ENCODE peak calls at places on chromosomes 16 and 17, in ten cellular contexts. One of them, this sample, is unnamed.

GRCh38 chr17:13542612-13543011 is 59.1 kb downstream of the HS3ST3A1 start:
- DNase-seq in ovary: no peak
- DNase-seq in H1: no peak
- DNase-seq in uterus: no peak
- DNase-seq in endothelial cell of umbilical vein: no peak
- DNase-seq in astrocyte of the spinal cord: no peak
- DNase-seq in cardiac muscle cell: no peak
- DNase-seq in CD8-positive, alpha-beta T cell: no peak
- DNase-seq in ascending aorta: no peak
- DNase-seq in K562: no peak
- DNase-seq in this sample: no peak

GRCh38 chr16:25771216-25771615 is 79.5 kb downstream of the HS3ST4 start:
- DNase-seq in uterus: no peak
- DNase-seq in ovary: no peak
- DNase-seq in ascending aorta: no peak
- DNase-seq in H1: no peak
- DNase-seq in endothelial cell of umbilical vein: no peak
- DNase-seq in cardiac muscle cell: no peak
- DNase-seq in K562: no peak
- DNase-seq in CD8-positive, alpha-beta T cell: no peak
- DNase-seq in astrocyte of the spinal cord: no peak
- DNase-seq in this sample: no peak

GRCh38 chr16:608019-608418 is 18.2 kb downstream of the RAB40C start:
- DNase-seq in CD8-positive, alpha-beta T cell: no peak
- DNase-seq in astrocyte of the spinal cord: no peak
- DNase-seq in K562: no peak
- DNase-seq in ovary: no peak
- DNase-seq in cardiac muscle cell: no peak
- DNase-seq in ascending aorta: no peak
- DNase-seq in uterus: no peak
- DNase-seq in H1: no peak
- DNase-seq in endothelial cell of umbilical vein: no peak
- DNase-seq in this sample: no peak

GRCh38 chr16:65537336-65537735 is 415.5 kb upstream of the CDH11 start:
- DNase-seq in endothelial cell of umbilical vein: no peak
- DNase-seq in CD8-positive, alpha-beta T cell: no peak
- DNase-seq in cardiac muscle cell: no peak
- DNase-seq in astrocyte of the spinal cord: no peak
- DNase-seq in K562: no peak
- DNase-seq in uterus: no peak
- DNase-seq in ascending aorta: no peak
- DNase-seq in ovary: no peak
- DNase-seq in H1: no peak
- DNase-seq in this sample: no peak

GRCh38 chr17:51325471-51325870 is 65.1 kb downstream of the UTP18 start:
- DNase-seq in CD8-positive, alpha-beta T cell: no peak
- DNase-seq in K562: no peak
- DNase-seq in astrocyte of the spinal cord: no peak
- DNase-seq in cardiac muscle cell: no peak
- DNase-seq in uterus: no peak
- DNase-seq in ascending aorta: no peak
- DNase-seq in H1: no peak
- DNase-seq in endothelial cell of umbilical vein: no peak
- DNase-seq in ovary: no peak
- DNase-seq in this sample: no peak

GRCh38 chr17:41684050-41684449 is 4.6 kb upstream of the EIF1 start:
- DNase-seq in H1: no peak
- DNase-seq in CD8-positive, alpha-beta T cell: no peak
- DNase-seq in endothelial cell of umbilical vein: no peak
- DNase-seq in K562: no peak
- DNase-seq in cardiac muscle cell: no peak
- DNase-seq in ascending aorta: no peak
- DNase-seq in ovary: no peak
- DNase-seq in astrocyte of the spinal cord: no peak
- DNase-seq in uterus: no peak
- DNase-seq in this sample: no peak

GRCh38 chr16:81279375-81279774 is 35.4 kb upstream of the GAN start:
- DNase-seq in ascending aorta: no peak
- DNase-seq in K562: no peak
- DNase-seq in CD8-positive, alpha-beta T cell: no peak
- DNase-seq in astrocyte of the spinal cord: no peak
- DNase-seq in H1: no peak
- DNase-seq in endothelial cell of umbilical vein: peak; percentile 76
- DNase-seq in uterus: no peak
- DNase-seq in cardiac muscle cell: peak; percentile 35
- DNase-seq in ovary: no peak
- DNase-seq in this sample: no peak

GRCh38 chr16:68696514-68696913 is 40.6 kb upstream of the CDH1 start:
- DNase-seq in H1: no peak
- DNase-seq in CD8-positive, alpha-beta T cell: no peak
- DNase-seq in endothelial cell of umbilical vein: no peak
- DNase-seq in cardiac muscle cell: no peak
- DNase-seq in K562: no peak
- DNase-seq in ascending aorta: no peak
- DNase-seq in uterus: no peak
- DNase-seq in astrocyte of the spinal cord: no peak
- DNase-seq in ovary: no peak
- DNase-seq in this sample: no peak

GRCh38 chr16:88428616-88429386 is 24.3 kb upstream of the ZFPM1 start:
- DNase-seq in CD8-positive, alpha-beta T cell: no peak
- DNase-seq in ascending aorta: no peak
- DNase-seq in ovary: no peak
- DNase-seq in endothelial cell of umbilical vein: no peak
- DNase-seq in K562: no peak
- DNase-seq in astrocyte of the spinal cord: no peak
- DNase-seq in H1: no peak
- DNase-seq in cardiac muscle cell: no peak
- DNase-seq in uterus: no peak
- DNase-seq in this sample: no peak
- TF ChIP-seq CTCF in CD8-positive, alpha-beta T cell: no peak
- TF ChIP-seq CTCF in ascending aorta: peak; percentile 5
- TF ChIP-seq CTCF in ovary: no peak
- TF ChIP-seq CTCF in endothelial cell of umbilical vein: no peak
- TF ChIP-seq CTCF in K562: no peak
- TF ChIP-seq CTCF in astrocyte of the spinal cord: no peak
- TF ChIP-seq CTCF in H1: peak; percentile 10
- TF ChIP-seq CTCF in cardiac muscle cell: no peak
- TF ChIP-seq CTCF in uterus: no peak
- TF ChIP-seq CTCF in this sample: no peak

DNA sequence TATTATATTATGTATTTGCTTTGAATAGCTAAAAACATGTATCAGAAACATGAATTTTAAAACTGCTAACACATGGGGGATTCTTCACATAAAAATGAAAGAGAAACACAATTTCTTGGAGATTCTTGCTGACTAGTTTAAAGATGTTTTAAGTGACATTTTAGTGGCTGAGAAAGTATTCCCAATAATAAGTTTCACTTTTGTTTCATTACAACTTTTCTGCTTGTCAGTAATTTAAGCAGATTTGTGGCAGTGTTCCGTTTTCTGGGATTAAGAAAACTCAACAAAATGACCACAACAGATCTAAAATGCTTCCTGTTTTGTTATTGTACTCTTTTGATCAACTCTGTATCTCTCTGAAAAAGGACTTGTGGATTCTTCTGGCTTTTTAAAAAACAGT is 75.9 kb downstream of the NLK start:
- DNase-seq in ascending aorta: no peak
- DNase-seq in astrocyte of the spinal cord: no peak
- DNase-seq in ovary: no peak
- DNase-seq in H1: no peak
- DNase-seq in K562: no peak
- DNase-seq in CD8-positive, alpha-beta T cell: no peak
- DNase-seq in cardiac muscle cell: no peak
- DNase-seq in uterus: no peak
- DNase-seq in endothelial cell of umbilical vein: no peak
- DNase-seq in this sample: no peak
- H3K4me3 ChIP-seq in ascending aorta: no peak overlapping the region
- H3K4me3 ChIP-seq in astrocyte of the spinal cord: no peak overlapping the region
- H3K4me3 ChIP-seq in ovary: no peak overlapping the region
- H3K4me3 ChIP-seq in H1: no peak overlapping the region
- H3K4me3 ChIP-seq in K562: no peak overlapping the region
- H3K4me3 ChIP-seq in CD8-positive, alpha-beta T cell: no peak overlapping the region
- H3K4me3 ChIP-seq in cardiac muscle cell: no peak overlapping the region
- H3K4me3 ChIP-seq in uterus: no peak overlapping the region
- H3K4me3 ChIP-seq in endothelial cell of umbilical vein: no peak overlapping the region
- H3K4me3 ChIP-seq in this sample: no peak overlapping the region

GRCh38 chr17:76492250-76492988 is 8.8 kb downstream of the RHBDF2 start:
- DNase-seq in ovary: no peak
- DNase-seq in endothelial cell of umbilical vein: no peak
- DNase-seq in uterus: no peak
- DNase-seq in ascending aorta: no peak
- DNase-seq in H1: no peak
- DNase-seq in astrocyte of the spinal cord: no peak
- DNase-seq in cardiac muscle cell: no peak
- DNase-seq in K562: no peak
- DNase-seq in CD8-positive, alpha-beta T cell: no peak
- DNase-seq in this sample: no peak

GRCh38 chr17:76493505-76494167 is 7.6 kb downstream of the RHBDF2 start:
- DNase-seq in uterus: no peak
- DNase-seq in endothelial cell of umbilical vein: no peak
- DNase-seq in K562: no peak
- DNase-seq in astrocyte of the spinal cord: no peak
- DNase-seq in CD8-positive, alpha-beta T cell: peak; percentile 67
- DNase-seq in ascending aorta: no peak
- DNase-seq in ovary: no peak
- DNase-seq in H1: no peak
- DNase-seq in cardiac muscle cell: no peak
- DNase-seq in this sample: no peak

GRCh38 chr17:76492989-76493501 is 8.2 kb downstream of the RHBDF2 start:
- DNase-seq in ascending aorta: peak; percentile 83
- DNase-seq in K562: no peak
- DNase-seq in CD8-positive, alpha-beta T cell: peak; percentile 57
- DNase-seq in H1: no peak
- DNase-seq in ovary: no peak
- DNase-seq in uterus: peak; percentile 41
- DNase-seq in cardiac muscle cell: peak; percentile 80
- DNase-seq in astrocyte of the spinal cord: peak; percentile 87
- DNase-seq in endothelial cell of umbilical vein: peak; percentile 59
- DNase-seq in this sample: no peak

GRCh38 chr17:76490112-76490710 is 11.0 kb downstream of the RHBDF2 start:
- DNase-seq in endothelial cell of umbilical vein: no peak
- DNase-seq in CD8-positive, alpha-beta T cell: no peak
- DNase-seq in ovary: no peak
- DNase-seq in ascending aorta: no peak
- DNase-seq in astrocyte of the spinal cord: no peak
- DNase-seq in cardiac muscle cell: no peak
- DNase-seq in H1: no peak
- DNase-seq in K562: no peak
- DNase-seq in uterus: no peak
- DNase-seq in this sample: no peak

DNA sequence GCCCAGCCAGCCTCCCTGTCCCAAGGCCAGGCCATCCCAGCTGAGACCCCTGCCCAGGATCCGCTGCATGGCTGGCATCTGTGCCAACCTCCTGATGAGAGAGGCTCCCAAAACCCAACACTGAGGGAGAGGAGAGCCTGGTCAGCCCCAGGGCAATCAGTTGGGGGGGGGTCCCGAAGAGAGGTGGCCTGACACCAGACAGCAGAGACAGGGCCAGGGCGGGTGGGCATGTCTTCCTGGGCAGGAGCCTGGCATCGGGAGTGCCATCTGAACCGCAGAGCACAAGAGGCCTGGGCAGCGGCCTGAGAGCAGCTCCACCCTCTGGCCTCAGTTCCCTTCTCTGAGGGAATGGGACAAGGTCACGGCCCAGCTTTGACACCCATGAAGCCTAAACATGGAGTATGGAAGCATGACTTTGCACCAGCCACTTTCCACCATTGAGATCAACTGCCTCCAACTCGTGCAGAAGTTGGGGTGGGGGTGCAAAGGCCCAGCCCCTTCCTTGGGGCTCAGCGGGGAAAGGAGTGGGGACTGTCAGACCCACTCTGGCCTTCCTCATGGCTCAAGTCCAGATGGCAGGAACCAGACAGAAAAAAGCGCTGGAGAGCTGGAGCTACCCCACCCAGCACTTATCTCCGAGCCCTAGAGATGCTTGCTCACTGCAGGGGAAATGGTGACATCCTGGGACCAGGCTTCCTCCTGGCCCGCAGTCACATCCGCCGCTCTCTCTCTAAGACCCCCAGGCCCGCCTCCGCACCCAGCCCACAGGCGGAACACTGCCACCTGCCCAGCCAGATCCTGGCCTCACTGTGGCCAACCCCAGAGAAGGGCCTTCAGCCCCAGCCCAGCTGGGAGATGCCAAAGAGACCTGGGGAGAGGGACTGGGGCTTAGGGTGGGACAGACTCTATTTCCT is 9.7 kb downstream of the RHBDF2 start:
- DNase-seq in uterus: no peak
- DNase-seq in K562: peak; percentile 34
- DNase-seq in cardiac muscle cell: no peak
- DNase-seq in ovary: no peak
- DNase-seq in ascending aorta: no peak
- DNase-seq in H1: peak; percentile 41
- DNase-seq in endothelial cell of umbilical vein: no peak
- DNase-seq in CD8-positive, alpha-beta T cell: peak; percentile 62
- DNase-seq in astrocyte of the spinal cord: no peak
- DNase-seq in this sample: no peak
- TF ChIP-seq CTCF in uterus: no peak
- TF ChIP-seq CTCF in K562: no peak
- TF ChIP-seq CTCF in cardiac muscle cell: no peak
- TF ChIP-seq CTCF in ovary: no peak
- TF ChIP-seq CTCF in ascending aorta: no peak
- TF ChIP-seq CTCF in H1: no peak
- TF ChIP-seq CTCF in endothelial cell of umbilical vein: no peak
- TF ChIP-seq CTCF in CD8-positive, alpha-beta T cell: no peak
- TF ChIP-seq CTCF in astrocyte of the spinal cord: no peak
- TF ChIP-seq CTCF in this sample: no peak

GRCh38 chr17:81666342-81667191 is at the start of the genes CCDC137 and OXLD1:
- DNase-seq in uterus: peak; percentile 95
- DNase-seq in CD8-positive, alpha-beta T cell: peak; percentile 94
- DNase-seq in astrocyte of the spinal cord: peak; percentile 97
- DNase-seq in ascending aorta: peak; percentile 97
- DNase-seq in H1: peak; percentile 93
- DNase-seq in ovary: peak; percentile 95
- DNase-seq in endothelial cell of umbilical vein: peak; percentile 95
- DNase-seq in cardiac muscle cell: peak; percentile 98
- DNase-seq in K562: peak; percentile 97
- DNase-seq in this sample: peak; percentile 86

GRCh38 chr17:81664051-81664470 is 2.3 kb downstream of the OXLD1 start:
- DNase-seq in astrocyte of the spinal cord: no peak
- DNase-seq in CD8-positive, alpha-beta T cell: no peak
- DNase-seq in ovary: no peak
- DNase-seq in endothelial cell of umbilical vein: no peak
- DNase-seq in K562: no peak
- DNase-seq in cardiac muscle cell: no peak
- DNase-seq in ascending aorta: no peak
- DNase-seq in uterus: no peak
- DNase-seq in H1: no peak
- DNase-seq in this sample: no peak

GRCh38 chr17:81666092-81666341 is 388 bp downstream of the OXLD1 start:
- DNase-seq in ascending aorta: no peak
- DNase-seq in H1: no peak
- DNase-seq in endothelial cell of umbilical vein: no peak
- DNase-seq in K562: no peak
- DNase-seq in CD8-positive, alpha-beta T cell: no peak
- DNase-seq in ovary: no peak
- DNase-seq in astrocyte of the spinal cord: peak; percentile 19
- DNase-seq in cardiac muscle cell: no peak
- DNase-seq in uterus: no peak
- DNase-seq in this sample: no peak

GRCh38 chr17:81665205-81666091 is 957 bp downstream of the OXLD1 start:
- DNase-seq in H1: no peak
- DNase-seq in CD8-positive, alpha-beta T cell: peak; percentile 52
- DNase-seq in cardiac muscle cell: peak; percentile 30
- DNase-seq in K562: peak; percentile 49
- DNase-seq in astrocyte of the spinal cord: no peak
- DNase-seq in ascending aorta: no peak
- DNase-seq in ovary: no peak
- DNase-seq in endothelial cell of umbilical vein: no peak
- DNase-seq in uterus: no peak
- DNase-seq in this sample: no peak

DNA sequence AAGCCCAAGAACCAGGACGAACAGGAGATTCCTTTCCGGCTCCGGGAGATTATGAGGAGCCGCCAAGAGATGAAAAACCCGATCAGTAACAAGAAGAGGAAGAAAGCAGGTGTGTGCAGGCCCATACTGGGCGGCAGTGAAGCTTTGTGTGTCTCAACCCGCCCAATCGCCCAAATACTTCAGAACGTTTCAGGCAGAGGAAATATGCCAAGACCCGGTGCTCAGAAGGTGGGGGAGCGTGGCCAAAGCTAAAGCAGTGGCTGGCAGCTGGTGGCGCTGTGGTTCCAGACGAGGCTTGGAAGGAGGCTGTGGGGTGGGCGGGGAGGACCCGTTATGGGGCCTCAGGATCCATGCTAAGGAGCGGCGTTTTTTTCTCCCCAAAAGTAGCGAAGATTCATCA is 1.2 kb downstream of the CCDC137 start:
- DNase-seq in cardiac muscle cell: no peak
- DNase-seq in endothelial cell of umbilical vein: no peak
- DNase-seq in CD8-positive, alpha-beta T cell: no peak
- DNase-seq in ovary: no peak
- DNase-seq in K562: peak; percentile 37
- DNase-seq in uterus: no peak
- DNase-seq in H1: no peak
- DNase-seq in ascending aorta: no peak
- DNase-seq in astrocyte of the spinal cord: no peak
- DNase-seq in this sample: no peak
- H3K4me3 ChIP-seq in cardiac muscle cell: no peak overlapping the region
- H3K4me3 ChIP-seq in endothelial cell of umbilical vein: no peak overlapping the region
- H3K4me3 ChIP-seq in CD8-positive, alpha-beta T cell: no peak overlapping the region
- H3K4me3 ChIP-seq in ovary: no peak overlapping the region
- H3K4me3 ChIP-seq in K562: peak overlapping the region; percentile 87
- H3K4me3 ChIP-seq in uterus: no peak overlapping the region
- H3K4me3 ChIP-seq in H1: peak overlapping the region; percentile 88
- H3K4me3 ChIP-seq in ascending aorta: peak overlapping the region; percentile 68
- H3K4me3 ChIP-seq in astrocyte of the spinal cord: no peak overlapping the region
- H3K4me3 ChIP-seq in this sample: peak overlapping the region; percentile 10